ENCODE peak calls at places on chromosomes 4 and X, in four cellular contexts. Y is suprapubic skin, S is spleen, X is breast epithelium. P is an unnamed sample.

GRCh38 chrX:16604300-16604699 is 45.7 kb upstream of the S100G start:
- DNase-seq in X (no peak), Y (no peak), S (no peak), P (no peak)

GRCh38 chr4:29311231-29311630 is 1408.9 kb upstream of the PCDH7 start:
- DNase-seq in X (no peak), Y (no peak), S (no peak), P (no peak)

GRCh38 chr4:180557348-180557747 is 1685.9 kb upstream of the TENM3 start:
- DNase-seq in Y (no peak), X (no peak), S (no peak), P (no peak)

GRCh38 chr4:102564399-102564921 is 63.3 kb downstream of the NFKB1 start:
- DNase-seq in S (no peak), X (no peak), Y (no peak), P (no peak)

GRCh38 chr4:107183155-107183774 is 147.2 kb upstream of the DKK2 start:
- DNase-seq in X (peak; percentile 19), Y (no peak), S (no peak), P (no peak)

GRCh38 chr4:108559067-108559793 is 61.1 kb upstream of the RPL34 start:
- DNase-seq in X (no peak), Y (no peak), S (no peak), P (no peak)

GRCh38 chr4:7947927-7948326 is 8.3 kb upstream of the AFAP1 start:
- DNase-seq in S (no peak), Y (no peak), X (no peak), P (no peak)

GRCh38 chr4:121072080-121072835 is at the start of gene NDNF:
- DNase-seq in Y (peak; percentile 60), X (no peak), S (no peak), P (no peak)

GRCh38 chrX:119755981-119756533 is 2.3 kb upstream of the SOWAHD start:
- DNase-seq in Y (no peak), X (no peak), S (peak; percentile 76), P (no peak)

GRCh38 chr4:94390804-94391410 is 48.3 kb upstream of the HPGDS start:
- DNase-seq in X (no peak), S (no peak), Y (no peak), P (no peak)

GRCh38 chr4:150874386-150875226 is 140.5 kb downstream of the LRBA start:
- DNase-seq in X (no peak), Y (no peak), S (no peak), P (no peak)

GRCh38 chrX:259692-260355 is 21.4 kb upstream of the PLCXD1 start:
- DNase-seq in X (peak; percentile 13), Y (no peak), S (peak; percentile 78), P (no peak)

GRCh38 chr4:108702960-108703359 is 52.6 kb downstream of the OSTC start:
- DNase-seq in S (no peak), X (no peak), Y (no peak), P (no peak)

GRCh38 chrX:83535417-83536244 is 27.5 kb downstream of the POU3F4 start:
- DNase-seq in S (no peak), X (no peak), Y (no peak), P (no peak)

GRCh38 chr4:47839259-47839658 is 1.4 kb upstream of the CORIN start:
- DNase-seq in X (no peak), Y (no peak), S (no peak), P (no peak)

GRCh38 chrX:77937291-77937690 is 26.8 kb downstream of the ATP7A start:
- DNase-seq in Y (no peak), X (no peak), S (no peak), P (no peak)

GRCh38 chr4:168484626-168485025 is 4.3 kb upstream of the DDX60L start:
- DNase-seq in X (no peak), S (no peak), Y (no peak), P (no peak)

GRCh38 chrX:41127476-41128192 is 42.4 kb downstream of the USP9X start:
- DNase-seq in X (no peak), S (no peak), Y (no peak), P (no peak)

GRCh38 chr4:70556856-70557255 is 35.2 kb upstream of the AMBN start:
- DNase-seq in Y (no peak), X (no peak), S (no peak), P (no peak)

GRCh38 chrX:131139072-131139471 is 80.9 kb downstream of the ARHGAP36 start:
- DNase-seq in S (no peak), X (no peak), Y (no peak), P (no peak)

GRCh38 chr4:7771056-7771455 is 168.6 kb downstream of the AFAP1 start:
- DNase-seq in S (peak; percentile 37), Y (peak; percentile 19), X (no peak), P (no peak)

GRCh38 chrX:111387470-111387869 is 24.5 kb downstream of the DCX start:
- DNase-seq in X (no peak), Y (no peak), S (no peak), P (no peak)

GRCh38 chrX:154799554-154800348 is 5.5 kb downstream of the MPP1 start:
- DNase-seq in Y (no peak), S (no peak), X (no peak), P (no peak)

GRCh38 chr4:38119663-38120374 is 159.6 kb downstream of the PTTG2 start:
- DNase-seq in S (no peak), Y (no peak), X (no peak), P (no peak)

GRCh38 chr4:152780267-152780811 is 585 bp downstream of the ARFIP1 start:
- DNase-seq in Y (no peak), X (no peak), S (no peak), P (no peak)

GRCh38 chr4:145954924-145955339 is 16.3 kb upstream of the ZNF827 start:
- DNase-seq in Y (no peak), X (no peak), S (no peak), P (no peak)

GRCh38 chrX:31228909-31229308 is 157.1 kb upstream of the FTHL17 start:
- DNase-seq in Y (no peak), S (no peak), X (no peak), P (no peak)

GRCh38 chr4:113636877-113637276 is 124.7 kb downstream of the CAMK2D start:
- DNase-seq in X (no peak), S (peak; percentile 75), Y (no peak), P (no peak)

GRCh38 chr4:52076731-52077130 is 25.6 kb downstream of the SPATA18 start:
- DNase-seq in S (peak; percentile 65), X (no peak), Y (no peak), P (no peak)

GRCh38 chrX:36087366-36087765 is 167.8 kb downstream of the CFAP47 start:
- DNase-seq in S (no peak), Y (no peak), X (no peak), P (no peak)

GRCh38 chr4:57137261-57137660 is 27.1 kb upstream of the IGFBP7 start:
- DNase-seq in Y (no peak), X (no peak), S (no peak), P (no peak)

GRCh38 chrX:31255310-31256033 is 183.6 kb upstream of the FTHL17 start:
- DNase-seq in X (no peak), Y (no peak), S (no peak), P (no peak)

GRCh38 chr4:95107635-95108034 is 349.9 kb downstream of the BMPR1B start:
- DNase-seq in X (no peak), Y (no peak), S (no peak), P (no peak)

GRCh38 chr4:10965196-10965595 is 280.6 kb upstream of the CLNK start:
- DNase-seq in S (no peak), Y (no peak), X (no peak), P (no peak)

GRCh38 chr4:4923208-4923607 is 63.7 kb downstream of the MSX1 start:
- DNase-seq in Y (no peak), S (no peak), X (no peak), P (peak; percentile 64)

GRCh38 chrX:113512700-113513395 is 672.2 kb upstream of the AMOT start:
- DNase-seq in S (no peak), X (no peak), Y (no peak), P (no peak)

GRCh38 chr4:182808673-182809416 is 108.3 kb downstream of the DCTD start:
- DNase-seq in X (no peak), S (no peak), Y (no peak), P (no peak)

GRCh38 chrX:8760021-8760420 is 28.1 kb upstream of the ANOS1 start:
- DNase-seq in X (no peak), S (no peak), Y (no peak), P (no peak)

GRCh38 chrX:102720237-102721168 is at the start of gene GPRASP3:
- DNase-seq in Y (peak; percentile 77), S (peak; percentile 93), X (peak; percentile 68), P (no peak)
- TF ChIP-seq POLR2AphosphoS5 in Y (no peak), S (peak; percentile 40), X (no peak), P (peak; percentile 65)

DNA sequence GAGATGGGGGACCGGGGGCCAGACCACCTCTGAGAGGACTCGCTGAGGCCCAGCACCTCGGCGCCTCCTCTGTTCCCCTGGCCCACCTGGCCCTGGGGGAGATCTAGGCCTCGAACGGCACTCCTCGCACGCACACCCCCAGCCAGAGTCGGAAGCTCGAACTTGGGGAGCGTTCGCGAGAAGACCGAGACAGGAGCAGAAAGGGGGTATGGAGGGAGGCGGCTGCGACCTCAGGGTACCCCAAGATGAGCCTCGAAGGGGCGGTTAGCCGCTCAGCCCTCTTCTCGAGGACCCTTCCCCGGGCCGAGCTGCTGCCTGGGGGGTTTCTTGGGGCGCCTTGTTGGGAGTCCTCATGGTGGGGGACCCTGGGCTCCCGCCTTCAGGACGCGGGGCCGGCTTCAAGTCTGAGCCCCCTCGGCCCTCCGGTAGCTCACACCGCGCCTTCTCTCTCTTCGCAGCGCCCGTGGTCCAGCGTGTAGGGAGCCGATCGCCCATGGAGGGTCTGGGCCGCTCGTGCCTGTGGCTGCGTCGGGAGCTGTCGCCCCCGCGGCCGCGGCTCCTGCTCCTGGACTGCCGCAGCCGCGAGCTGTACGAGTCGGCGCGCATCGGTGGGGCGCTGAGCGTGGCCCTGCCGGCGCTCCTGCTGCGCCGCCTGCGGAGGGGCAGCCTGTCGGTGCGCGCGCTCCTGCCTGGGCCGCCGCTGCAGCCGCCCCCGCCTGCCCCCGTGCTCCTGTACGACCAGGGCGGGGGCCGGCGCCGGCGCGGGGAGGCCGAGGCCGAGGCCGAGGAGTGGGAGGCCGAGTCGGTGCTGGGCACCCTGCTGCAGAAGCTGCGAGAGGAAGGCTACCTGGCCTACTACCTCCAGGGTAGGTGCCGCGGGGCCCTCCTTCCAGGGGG is 706 bp downstream of the DUSP9 start:
- DNase-seq in Y (peak; percentile 58), X (no peak), S (peak; percentile 70), P (no peak)
- H3K4me3 ChIP-seq in Y (peak overlapping the region; percentile 37), X (no peak overlapping the region), S (peak overlapping the region; percentile 59), P (peak overlapping the region; percentile 30)

GRCh38 chr4:140736669-140737343 is 19.4 kb downstream of the TBC1D9 start:
- DNase-seq in X (no peak), Y (no peak), S (no peak), P (no peak)
- H3K27ac ChIP-seq in X (peak overlapping the region; percentile 36), Y (no peak overlapping the region), S (no peak overlapping the region), P (no peak overlapping the region)

DNA sequence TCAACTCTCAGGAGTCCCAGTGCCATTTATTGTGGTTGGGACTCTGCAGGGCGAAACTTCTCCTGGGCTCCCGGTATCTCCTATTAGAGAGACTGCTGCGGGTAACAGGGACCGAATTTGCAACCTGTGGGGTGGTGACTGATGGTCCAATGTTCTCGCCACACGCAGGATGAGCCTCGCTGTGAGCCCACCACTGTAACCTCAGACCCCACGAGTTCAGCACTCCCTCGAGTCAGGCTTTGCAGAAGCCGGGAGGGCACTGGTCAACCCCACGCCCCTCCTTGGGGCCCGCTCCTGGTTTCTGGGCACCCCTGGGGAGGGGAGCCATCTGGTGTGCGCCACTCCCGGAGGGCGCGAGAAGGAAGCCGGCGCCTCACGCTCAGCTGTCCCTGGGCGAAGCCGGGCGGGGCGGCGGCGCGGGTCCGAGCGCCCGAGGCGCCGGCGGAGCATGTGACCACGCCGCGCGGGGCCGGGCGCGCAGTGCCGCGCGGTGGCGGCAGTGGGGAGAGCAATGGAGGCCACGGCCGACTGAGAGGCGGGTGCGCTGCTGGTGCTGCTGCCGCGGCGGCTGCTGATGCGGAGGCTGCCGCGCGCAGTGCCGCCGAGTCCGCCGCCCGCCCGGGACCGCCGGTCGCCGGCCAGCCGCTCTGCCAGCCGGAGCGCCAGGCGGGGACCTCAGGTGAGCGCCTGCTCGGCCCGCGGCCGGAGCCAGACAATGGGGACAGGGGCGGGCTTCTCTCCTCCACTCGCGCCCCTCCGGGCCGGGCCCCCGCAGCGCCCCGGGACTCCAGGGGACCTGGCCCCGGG is 100.1 kb downstream of the CEP135 start:
- DNase-seq in S (peak; percentile 83), Y (no peak), X (no peak), P (no peak)
- TF ChIP-seq POLR2AphosphoS5 in S (peak; percentile 17), Y (no peak), X (no peak), P (no peak)

P was measured in vagina.